ENCODE peak calls at places on chromosomes 7 and 10, in six cellular contexts. One of them, this sample, is unnamed.

GRCh38 chr10:46250898-46251856 is 35.6 kb upstream of the ANTXRL start:
- DNase-seq in stimulated activated CD4-positive, alpha-beta T cell treated with anti-CD3 and anti-CD28 coated beads, Interleukin-12 subunit alpha, Interleukin-12 subunit beta, amount 100 ng/mL, for 4 hours: no peak
- DNase-seq in anterior cingulate cortex: no peak
- DNase-seq in non-pigmented ciliary epithelial cell: no peak
- DNase-seq in lower lobe of right lung: no peak
- DNase-seq in CD4-positive, CD25-positive, alpha-beta regulatory T cell: no peak
- DNase-seq in this sample: no peak

GRCh38 chr10:3538291-3538849 is 246.6 kb downstream of the KLF6 start:
- DNase-seq in anterior cingulate cortex: no peak
- DNase-seq in lower lobe of right lung: no peak
- DNase-seq in stimulated activated CD4-positive, alpha-beta T cell treated with anti-CD3 and anti-CD28 coated beads, Interleukin-12 subunit alpha, Interleukin-12 subunit beta, amount 100 ng/mL, for 4 hours: no peak
- DNase-seq in non-pigmented ciliary epithelial cell: no peak
- DNase-seq in CD4-positive, CD25-positive, alpha-beta regulatory T cell: no peak
- DNase-seq in this sample: no peak

GRCh38 chr7:2728309-2729042 is 40.5 kb downstream of the AMZ1 start:
- DNase-seq in anterior cingulate cortex: no peak
- DNase-seq in stimulated activated CD4-positive, alpha-beta T cell treated with anti-CD3 and anti-CD28 coated beads, Interleukin-12 subunit alpha, Interleukin-12 subunit beta, amount 100 ng/mL, for 4 hours: no peak
- DNase-seq in CD4-positive, CD25-positive, alpha-beta regulatory T cell: no peak
- DNase-seq in lower lobe of right lung: peak; percentile 52
- DNase-seq in non-pigmented ciliary epithelial cell: no peak
- DNase-seq in this sample: no peak

GRCh38 chr7:18859331-18859730 is 258.1 kb downstream of the TWIST1 start:
- DNase-seq in CD4-positive, CD25-positive, alpha-beta regulatory T cell: no peak
- DNase-seq in anterior cingulate cortex: no peak
- DNase-seq in lower lobe of right lung: no peak
- DNase-seq in non-pigmented ciliary epithelial cell: no peak
- DNase-seq in stimulated activated CD4-positive, alpha-beta T cell treated with anti-CD3 and anti-CD28 coated beads, Interleukin-12 subunit alpha, Interleukin-12 subunit beta, amount 100 ng/mL, for 4 hours: no peak
- DNase-seq in this sample: no peak

GRCh38 chr7:21690717-21691116 is 147.9 kb downstream of the DNAH11 start:
- DNase-seq in anterior cingulate cortex: no peak
- DNase-seq in CD4-positive, CD25-positive, alpha-beta regulatory T cell: no peak
- DNase-seq in stimulated activated CD4-positive, alpha-beta T cell treated with anti-CD3 and anti-CD28 coated beads, Interleukin-12 subunit alpha, Interleukin-12 subunit beta, amount 100 ng/mL, for 4 hours: no peak
- DNase-seq in lower lobe of right lung: no peak
- DNase-seq in non-pigmented ciliary epithelial cell: no peak
- DNase-seq in this sample: no peak

GRCh38 chr10:62036186-62037081 is 134.9 kb downstream of the ARID5B start:
- DNase-seq in stimulated activated CD4-positive, alpha-beta T cell treated with anti-CD3 and anti-CD28 coated beads, Interleukin-12 subunit alpha, Interleukin-12 subunit beta, amount 100 ng/mL, for 4 hours: no peak
- DNase-seq in CD4-positive, CD25-positive, alpha-beta regulatory T cell: no peak
- DNase-seq in anterior cingulate cortex: no peak
- DNase-seq in non-pigmented ciliary epithelial cell: no peak
- DNase-seq in lower lobe of right lung: no peak
- DNase-seq in this sample: no peak

GRCh38 chr10:46296629-46297275 is 10.0 kb downstream of the ANTXRL start:
- DNase-seq in CD4-positive, CD25-positive, alpha-beta regulatory T cell: no peak
- DNase-seq in anterior cingulate cortex: no peak
- DNase-seq in non-pigmented ciliary epithelial cell: no peak
- DNase-seq in stimulated activated CD4-positive, alpha-beta T cell treated with anti-CD3 and anti-CD28 coated beads, Interleukin-12 subunit alpha, Interleukin-12 subunit beta, amount 100 ng/mL, for 4 hours: no peak
- DNase-seq in lower lobe of right lung: no peak
- DNase-seq in this sample: no peak

GRCh38 chr7:47580175-47580701 is 1.7 kb downstream of the TNS3 start:
- DNase-seq in anterior cingulate cortex: no peak
- DNase-seq in lower lobe of right lung: peak; percentile 59
- DNase-seq in stimulated activated CD4-positive, alpha-beta T cell treated with anti-CD3 and anti-CD28 coated beads, Interleukin-12 subunit alpha, Interleukin-12 subunit beta, amount 100 ng/mL, for 4 hours: no peak
- DNase-seq in non-pigmented ciliary epithelial cell: no peak
- DNase-seq in CD4-positive, CD25-positive, alpha-beta regulatory T cell: no peak
- DNase-seq in this sample: no peak

GRCh38 chr10:8998751-8999150 is 944.3 kb downstream of the GATA3 start:
- DNase-seq in non-pigmented ciliary epithelial cell: no peak
- DNase-seq in CD4-positive, CD25-positive, alpha-beta regulatory T cell: no peak
- DNase-seq in lower lobe of right lung: no peak
- DNase-seq in anterior cingulate cortex: no peak
- DNase-seq in stimulated activated CD4-positive, alpha-beta T cell treated with anti-CD3 and anti-CD28 coated beads, Interleukin-12 subunit alpha, Interleukin-12 subunit beta, amount 100 ng/mL, for 4 hours: no peak
- DNase-seq in this sample: no peak